ENCODE peak calls at places on chromosomes 12 and 14, in ten cellular contexts. One of them, this sample, is unnamed.
A peak's percentile ranks its signal among the peaks of the same experiment; 100 is the strongest.

GRCh38 chr12:1391722-1392121 is 202.7 kb downstream of the FBXL14 start:
- DNase-seq in fibroblast of lung: no peak
- DNase-seq in cardiac muscle cell: no peak
- DNase-seq in lung: no peak
- DNase-seq in MCF 10A: peak; percentile 22
- DNase-seq in lower leg skin: no peak
- DNase-seq in A549: peak; percentile 65
- DNase-seq in tibial artery: no peak
- DNase-seq in AG09309: no peak
- DNase-seq in astrocyte: no peak
- DNase-seq in this sample: no peak

GRCh38 chr14:74963705-74964271 is 8.4 kb upstream of the PGF start:
- DNase-seq in fibroblast of lung: peak; percentile 73
- DNase-seq in cardiac muscle cell: peak; percentile 51
- DNase-seq in lung: no peak
- DNase-seq in MCF 10A: peak; percentile 38
- DNase-seq in lower leg skin: no peak
- DNase-seq in A549: no peak
- DNase-seq in tibial artery: no peak
- DNase-seq in AG09309: no peak
- DNase-seq in astrocyte: peak; percentile 66
- DNase-seq in this sample: peak; percentile 26

GRCh38 chr12:79677667-79678066 is 13.1 kb downstream of the PAWR start:
- DNase-seq in fibroblast of lung: no peak
- DNase-seq in cardiac muscle cell: no peak
- DNase-seq in lung: no peak
- DNase-seq in MCF 10A: no peak
- DNase-seq in lower leg skin: no peak
- DNase-seq in A549: no peak
- DNase-seq in tibial artery: no peak
- DNase-seq in AG09309: no peak
- DNase-seq in astrocyte: no peak
- DNase-seq in this sample: no peak

GRCh38 chr14:77025744-77026165 is 2.8 kb downstream of the IRF2BPL start:
- DNase-seq in fibroblast of lung: no peak
- DNase-seq in cardiac muscle cell: no peak
- DNase-seq in lung: no peak
- DNase-seq in MCF 10A: peak; percentile 40
- DNase-seq in lower leg skin: no peak
- DNase-seq in A549: peak; percentile 50
- DNase-seq in tibial artery: no peak
- DNase-seq in AG09309: no peak
- DNase-seq in astrocyte: no peak
- DNase-seq in this sample: no peak

GRCh38 chr14:69615471-69616407 is 4.3 kb downstream of the SUSD6 start:
- DNase-seq in fibroblast of lung: peak; percentile 81
- DNase-seq in cardiac muscle cell: peak; percentile 87
- DNase-seq in lung: peak; percentile 73
- DNase-seq in MCF 10A: peak; percentile 52
- DNase-seq in lower leg skin: peak; percentile 70
- DNase-seq in A549: no peak
- DNase-seq in tibial artery: peak; percentile 65
- DNase-seq in AG09309: peak; percentile 62
- DNase-seq in astrocyte: peak; percentile 78
- DNase-seq in this sample: peak; percentile 54

GRCh38 chr14:80862983-80863382 is 78.6 kb downstream of the CEP128 start:
- DNase-seq in fibroblast of lung: no peak
- DNase-seq in cardiac muscle cell: peak; percentile 5
- DNase-seq in lung: no peak
- DNase-seq in MCF 10A: no peak
- DNase-seq in lower leg skin: no peak
- DNase-seq in A549: no peak
- DNase-seq in tibial artery: no peak
- DNase-seq in AG09309: no peak
- DNase-seq in astrocyte: no peak
- DNase-seq in this sample: no peak

GRCh38 chr14:73124180-73124894 is 12.0 kb upstream of the PSEN1 start:
- DNase-seq in fibroblast of lung: no peak
- DNase-seq in cardiac muscle cell: no peak
- DNase-seq in lung: no peak
- DNase-seq in MCF 10A: no peak
- DNase-seq in lower leg skin: no peak
- DNase-seq in A549: no peak
- DNase-seq in tibial artery: no peak
- DNase-seq in AG09309: no peak
- DNase-seq in astrocyte: no peak
- DNase-seq in this sample: no peak

GRCh38 chr14:101808020-101808641 is 46.6 kb downstream of the PPP2R5C start:
- DNase-seq in fibroblast of lung: no peak
- DNase-seq in cardiac muscle cell: no peak
- DNase-seq in lung: no peak
- DNase-seq in MCF 10A: no peak
- DNase-seq in lower leg skin: no peak
- DNase-seq in A549: peak; percentile 27
- DNase-seq in tibial artery: no peak
- DNase-seq in AG09309: no peak
- DNase-seq in astrocyte: no peak
- DNase-seq in this sample: no peak

DNA sequence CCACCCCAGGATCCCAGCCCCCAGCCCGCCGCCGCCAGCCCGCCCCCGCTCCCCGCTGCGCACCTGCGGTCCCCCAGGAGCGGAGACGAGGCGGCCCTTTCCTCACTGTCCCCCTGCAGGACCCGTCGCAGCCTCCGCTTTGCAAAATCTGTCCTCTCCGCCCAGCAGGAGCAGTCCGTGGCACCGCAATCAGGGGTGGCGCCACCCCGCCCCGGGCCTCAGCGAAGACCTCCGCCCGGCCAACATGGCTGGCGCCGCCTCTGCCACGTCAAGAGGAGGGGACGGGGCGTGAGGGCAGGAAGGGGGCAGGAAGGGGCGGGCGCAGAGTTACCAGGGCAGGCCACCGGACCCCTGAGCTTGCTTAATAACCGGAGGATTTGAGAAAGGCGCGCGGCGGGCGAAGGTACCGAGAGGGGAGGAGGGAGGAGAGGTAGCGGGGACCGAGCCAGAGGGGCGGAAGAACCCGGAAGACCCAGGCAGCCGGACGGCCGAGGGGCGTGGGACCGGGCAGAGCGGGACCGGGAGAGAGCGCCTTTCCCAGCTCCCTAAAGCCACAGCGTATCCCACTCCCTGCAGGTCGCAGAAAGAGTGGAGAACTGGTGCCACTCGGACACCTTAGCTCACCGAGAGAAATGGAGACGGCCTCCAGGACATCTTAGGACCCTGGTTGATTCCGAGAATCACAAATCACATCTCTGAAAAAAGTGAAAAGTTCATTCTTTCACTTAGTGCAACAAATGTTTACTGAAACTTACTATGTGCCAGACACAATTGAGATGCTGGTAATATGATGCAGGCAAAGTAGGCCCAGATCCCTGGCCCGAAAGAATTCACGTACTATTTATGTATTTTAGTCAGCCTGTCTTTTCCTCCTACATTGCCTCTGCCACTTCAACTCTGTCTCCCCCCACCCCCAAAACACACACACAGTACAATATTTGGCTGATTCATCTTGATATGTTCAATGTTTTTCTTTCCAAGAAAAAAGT is at the start of gene SEC23A:
- DNase-seq in fibroblast of lung: peak; percentile 90
- DNase-seq in cardiac muscle cell: peak; percentile 93
- DNase-seq in lung: peak; percentile 90
- DNase-seq in MCF 10A: peak; percentile 88
- DNase-seq in lower leg skin: peak; percentile 90
- DNase-seq in A549: peak; percentile 92
- DNase-seq in tibial artery: peak; percentile 94
- DNase-seq in AG09309: no peak
- DNase-seq in astrocyte: peak; percentile 80
- DNase-seq in this sample: peak; percentile 90
- TF ChIP-seq CTCF in fibroblast of lung: no peak
- TF ChIP-seq CTCF in cardiac muscle cell: no peak
- TF ChIP-seq CTCF in lung: no peak
- TF ChIP-seq CTCF in MCF 10A: no peak
- TF ChIP-seq CTCF in lower leg skin: peak; percentile 8
- TF ChIP-seq CTCF in A549: no peak
- TF ChIP-seq CTCF in tibial artery: no peak
- TF ChIP-seq CTCF in AG09309: no peak
- TF ChIP-seq CTCF in astrocyte: no peak
- TF ChIP-seq CTCF in this sample: no peak

GRCh38 chr14:100748944-100749343 is 22.3 kb downstream of the DLK1 start:
- DNase-seq in fibroblast of lung: no peak
- DNase-seq in cardiac muscle cell: no peak
- DNase-seq in lung: no peak
- DNase-seq in MCF 10A: no peak
- DNase-seq in lower leg skin: no peak
- DNase-seq in A549: no peak
- DNase-seq in tibial artery: no peak
- DNase-seq in AG09309: no peak
- DNase-seq in astrocyte: no peak
- DNase-seq in this sample: no peak

GRCh38 chr14:100747736-100748135 is 21.0 kb downstream of the DLK1 start:
- DNase-seq in fibroblast of lung: no peak
- DNase-seq in cardiac muscle cell: no peak
- DNase-seq in lung: no peak
- DNase-seq in MCF 10A: no peak
- DNase-seq in lower leg skin: no peak
- DNase-seq in A549: no peak
- DNase-seq in tibial artery: no peak
- DNase-seq in AG09309: no peak
- DNase-seq in astrocyte: no peak
- DNase-seq in this sample: no peak

GRCh38 chr14:100746326-100746725 is 19.6 kb downstream of the DLK1 start:
- DNase-seq in fibroblast of lung: no peak
- DNase-seq in cardiac muscle cell: no peak
- DNase-seq in lung: no peak
- DNase-seq in MCF 10A: no peak
- DNase-seq in lower leg skin: no peak
- DNase-seq in A549: no peak
- DNase-seq in tibial artery: no peak
- DNase-seq in AG09309: no peak
- DNase-seq in astrocyte: no peak
- DNase-seq in this sample: no peak

GRCh38 chr14:100748403-100748802 is 21.7 kb downstream of the DLK1 start:
- DNase-seq in fibroblast of lung: no peak
- DNase-seq in cardiac muscle cell: no peak
- DNase-seq in lung: no peak
- DNase-seq in MCF 10A: no peak
- DNase-seq in lower leg skin: no peak
- DNase-seq in A549: no peak
- DNase-seq in tibial artery: no peak
- DNase-seq in AG09309: no peak
- DNase-seq in astrocyte: no peak
- DNase-seq in this sample: no peak

GRCh38 chr14:100747021-100747586 is 20.4 kb downstream of the DLK1 start:
- DNase-seq in fibroblast of lung: peak; percentile 98
- DNase-seq in cardiac muscle cell: peak; percentile 88
- DNase-seq in lung: peak; percentile 74
- DNase-seq in MCF 10A: peak; percentile 99
- DNase-seq in lower leg skin: peak; percentile 79
- DNase-seq in A549: peak; percentile 73
- DNase-seq in tibial artery: no peak
- DNase-seq in AG09309: peak; percentile 97
- DNase-seq in astrocyte: peak; percentile 98
- DNase-seq in this sample: no peak
- TF ChIP-seq CTCF in fibroblast of lung: no peak
- TF ChIP-seq CTCF in cardiac muscle cell: peak; percentile 7
- TF ChIP-seq CTCF in lung: no peak
- TF ChIP-seq CTCF in MCF 10A: no peak
- TF ChIP-seq CTCF in lower leg skin: no peak
- TF ChIP-seq CTCF in A549: no peak
- TF ChIP-seq CTCF in tibial artery: no peak
- TF ChIP-seq CTCF in AG09309: no peak
- TF ChIP-seq CTCF in astrocyte: peak; percentile 5
- TF ChIP-seq CTCF in this sample: no peak

GRCh38 chr14:30655658-30656057 is 33.5 kb downstream of the SCFD1 start:
- DNase-seq in fibroblast of lung: no peak
- DNase-seq in cardiac muscle cell: no peak
- DNase-seq in lung: no peak
- DNase-seq in MCF 10A: no peak
- DNase-seq in lower leg skin: no peak
- DNase-seq in A549: no peak
- DNase-seq in tibial artery: no peak
- DNase-seq in AG09309: no peak
- DNase-seq in astrocyte: no peak
- DNase-seq in this sample: no peak

GRCh38 chr14:30658645-30659044 is 36.5 kb downstream of the SCFD1 start:
- DNase-seq in fibroblast of lung: no peak
- DNase-seq in cardiac muscle cell: no peak
- DNase-seq in lung: no peak
- DNase-seq in MCF 10A: no peak
- DNase-seq in lower leg skin: no peak
- DNase-seq in A549: no peak
- DNase-seq in tibial artery: no peak
- DNase-seq in AG09309: no peak
- DNase-seq in astrocyte: no peak
- DNase-seq in this sample: no peak

GRCh38 chr14:30657050-30657449 is 34.9 kb downstream of the SCFD1 start:
- DNase-seq in fibroblast of lung: no peak
- DNase-seq in cardiac muscle cell: peak; percentile 75
- DNase-seq in lung: no peak
- DNase-seq in MCF 10A: no peak
- DNase-seq in lower leg skin: no peak
- DNase-seq in A549: no peak
- DNase-seq in tibial artery: no peak
- DNase-seq in AG09309: no peak
- DNase-seq in astrocyte: no peak
- DNase-seq in this sample: no peak

GRCh38 chr14:30656190-30656632 is 34.1 kb downstream of the SCFD1 start:
- DNase-seq in fibroblast of lung: peak; percentile 11
- DNase-seq in cardiac muscle cell: peak; percentile 48
- DNase-seq in lung: no peak
- DNase-seq in MCF 10A: peak; percentile 71
- DNase-seq in lower leg skin: no peak
- DNase-seq in A549: peak; percentile 39
- DNase-seq in tibial artery: no peak
- DNase-seq in AG09309: no peak
- DNase-seq in astrocyte: peak; percentile 7
- DNase-seq in this sample: peak; percentile 43

DNA sequence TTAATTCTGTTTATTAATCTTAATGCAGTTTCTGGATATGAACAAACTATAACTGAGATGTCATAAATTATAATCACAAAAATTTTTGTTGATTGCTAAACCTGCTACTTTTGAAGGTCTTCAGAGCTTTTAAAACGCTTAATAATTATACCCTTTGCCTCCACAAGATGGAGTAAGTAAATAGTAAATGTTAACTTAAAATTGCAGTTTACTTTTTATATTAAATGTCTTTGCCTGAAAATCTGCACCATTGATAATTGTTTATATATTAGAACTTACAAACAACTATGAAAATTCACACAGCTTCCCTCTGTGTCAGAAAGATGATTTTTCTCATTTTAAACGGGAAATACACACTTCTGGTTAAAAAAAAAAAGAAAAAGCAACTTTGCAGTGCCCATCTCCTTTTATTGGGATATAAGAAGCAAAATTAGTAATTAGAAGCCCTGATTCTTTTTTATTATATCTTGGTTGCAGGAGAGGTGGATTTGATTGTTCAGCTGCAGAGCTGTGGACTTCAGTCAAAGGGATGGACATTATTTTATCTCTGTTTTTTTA is 35.6 kb downstream of the SCFD1 start:
- DNase-seq in fibroblast of lung: no peak
- DNase-seq in cardiac muscle cell: peak; percentile 33
- DNase-seq in lung: no peak
- DNase-seq in MCF 10A: peak; percentile 17
- DNase-seq in lower leg skin: no peak
- DNase-seq in A549: peak; percentile 17
- DNase-seq in tibial artery: no peak
- DNase-seq in AG09309: no peak
- DNase-seq in astrocyte: no peak
- DNase-seq in this sample: no peak
- TF ChIP-seq CTCF in fibroblast of lung: no peak
- TF ChIP-seq CTCF in cardiac muscle cell: peak; percentile 38
- TF ChIP-seq CTCF in lung: no peak
- TF ChIP-seq CTCF in MCF 10A: peak; percentile 36
- TF ChIP-seq CTCF in lower leg skin: no peak
- TF ChIP-seq CTCF in A549: peak; percentile 48
- TF ChIP-seq CTCF in tibial artery: no peak
- TF ChIP-seq CTCF in AG09309: peak; percentile 22
- TF ChIP-seq CTCF in astrocyte: peak; percentile 31
- TF ChIP-seq CTCF in this sample: peak; percentile 50

DNA sequence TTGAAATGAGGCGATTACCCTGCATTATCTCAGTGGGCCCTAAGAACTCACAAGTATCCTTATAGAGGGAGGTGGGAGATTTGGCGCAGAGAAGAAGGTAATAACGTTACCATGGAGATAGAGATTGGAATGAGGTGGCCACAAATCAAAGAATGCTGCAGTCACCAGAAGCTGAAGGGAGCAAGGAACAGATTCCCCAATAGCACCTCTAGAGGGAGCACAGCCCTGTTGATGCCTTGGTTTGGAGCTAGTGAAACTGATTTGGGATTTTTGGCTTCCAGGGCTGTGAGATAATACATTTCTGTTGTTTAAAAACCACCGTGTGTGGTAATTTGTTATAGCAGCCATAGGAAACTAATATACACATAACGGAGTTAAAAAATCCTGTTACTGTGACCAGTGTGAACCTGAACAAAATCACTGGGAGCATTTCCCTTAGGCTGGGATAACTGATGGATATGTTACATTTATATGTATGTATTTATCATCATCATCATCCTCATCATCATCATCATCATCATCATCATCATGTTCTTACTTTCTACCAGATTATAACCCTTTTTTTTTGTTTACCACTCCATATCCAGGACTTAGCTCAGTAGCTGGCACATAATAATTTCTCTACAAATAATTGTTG is 100.3 kb downstream of the LIN7A start:
- DNase-seq in fibroblast of lung: peak; percentile 69
- DNase-seq in cardiac muscle cell: peak; percentile 79
- DNase-seq in lung: no peak
- DNase-seq in MCF 10A: peak; percentile 61
- DNase-seq in lower leg skin: no peak
- DNase-seq in A549: peak; percentile 53
- DNase-seq in tibial artery: no peak
- DNase-seq in AG09309: peak; percentile 45
- DNase-seq in astrocyte: peak; percentile 61
- DNase-seq in this sample: no peak
- TF ChIP-seq CTCF in fibroblast of lung: peak; percentile 94
- TF ChIP-seq CTCF in cardiac muscle cell: peak; percentile 93
- TF ChIP-seq CTCF in lung: no peak
- TF ChIP-seq CTCF in MCF 10A: peak; percentile 73
- TF ChIP-seq CTCF in lower leg skin: no peak
- TF ChIP-seq CTCF in A549: peak; percentile 55
- TF ChIP-seq CTCF in tibial artery: peak; percentile 37
- TF ChIP-seq CTCF in AG09309: peak; percentile 95
- TF ChIP-seq CTCF in astrocyte: peak; percentile 87
- TF ChIP-seq CTCF in this sample: no peak